ENCODE peak calls at places on chromosome 16, in four cellular contexts. J is astrocyte, P is stomach, X is transverse colon. Q is an unnamed sample.

GRCh38 chr16:85033153-85033552 is 5.6 kb downstream of the KIAA0513 start:
- DNase-seq in X (no peak), J (no peak), P (no peak), Q (no peak)

GRCh38 chr16:21116148-21116693 is 34.4 kb downstream of the DNAH3 start:
- DNase-seq in J (no peak), X (no peak), P (no peak), Q (no peak)

GRCh38 chr16:48608871-48609452 is 1.0 kb downstream of the N4BP1 start:
- DNase-seq in J (no peak), P (peak), X (no peak), Q (no peak)

GRCh38 chr16:977096-977701 is 4.4 kb upstream of the SOX8 start:
- DNase-seq in P (no peak), J (no peak), X (no peak), Q (no peak)

GRCh38 chr16:11526921-11527320 is 59.8 kb downstream of the LITAF start:
- DNase-seq in P (no peak), X (no peak), J (no peak), Q (no peak)

GRCh38 chr16:64920211-64920610 is 201.7 kb downstream of the CDH11 start:
- DNase-seq in J (peak), P (no peak), X (no peak), Q (no peak)

GRCh38 chr16:73560497-73560896 is 512.6 kb upstream of the ZFHX3 start:
- DNase-seq in P (no peak), J (no peak), X (no peak), Q (no peak)

GRCh38 chr16:30728904-30729672 is 19.1 kb upstream of the PHKG2 start:
- DNase-seq in X (peak), J (no peak), P (no peak), Q (no peak)

GRCh38 chr16:74253146-74253545 is 43.5 kb upstream of the PSMD7 start:
- DNase-seq in J (no peak), P (no peak), X (no peak), Q (no peak)

GRCh38 chr16:23948949-23949392 is 113.2 kb downstream of the PRKCB start:
- DNase-seq in J (no peak), P (peak), X (peak), Q (no peak)

GRCh38 chr16:24721830-24722238 is 7.6 kb upstream of the TNRC6A start:
- DNase-seq in P (no peak), J (peak), X (no peak), Q (no peak)

GRCh38 chr16:85984947-85985451 is 86.0 kb downstream of the IRF8 start:
- DNase-seq in X (peak), P (no peak), J (no peak), Q (peak)

GRCh38 chr16:78929798-78930197 is 670.7 kb downstream of the MAF start:
- DNase-seq in P (no peak), X (no peak), J (no peak), Q (no peak)

GRCh38 chr16:84182680-84183571 is 3.9 kb downstream of the TAF1C start:
- DNase-seq in J (no peak), P (no peak), X (no peak), Q (no peak)

GRCh38 chr16:22274916-22275315 is 22.3 kb upstream of the POLR3E start:
- DNase-seq in P (no peak), X (no peak), J (no peak), Q (no peak)

GRCh38 chr16:12229759-12230594 is 253.4 kb downstream of the SNX29 start:
- DNase-seq in P (no peak), X (no peak), J (peak), Q (no peak)

GRCh38 chr16:60241671-60242070 is 1507.6 kb upstream of the GOT2 start:
- DNase-seq in J (no peak), X (no peak), P (no peak), Q (no peak)

GRCh38 chr16:19152042-19152441 is 16.0 kb upstream of the SYT17 start:
- DNase-seq in P (no peak), X (no peak), J (no peak), Q (no peak)

GRCh38 chr16:56425439-56425832 is at the start of gene AMFR:
- DNase-seq in X (peak), J (peak), P (peak), Q (peak)

DNA sequence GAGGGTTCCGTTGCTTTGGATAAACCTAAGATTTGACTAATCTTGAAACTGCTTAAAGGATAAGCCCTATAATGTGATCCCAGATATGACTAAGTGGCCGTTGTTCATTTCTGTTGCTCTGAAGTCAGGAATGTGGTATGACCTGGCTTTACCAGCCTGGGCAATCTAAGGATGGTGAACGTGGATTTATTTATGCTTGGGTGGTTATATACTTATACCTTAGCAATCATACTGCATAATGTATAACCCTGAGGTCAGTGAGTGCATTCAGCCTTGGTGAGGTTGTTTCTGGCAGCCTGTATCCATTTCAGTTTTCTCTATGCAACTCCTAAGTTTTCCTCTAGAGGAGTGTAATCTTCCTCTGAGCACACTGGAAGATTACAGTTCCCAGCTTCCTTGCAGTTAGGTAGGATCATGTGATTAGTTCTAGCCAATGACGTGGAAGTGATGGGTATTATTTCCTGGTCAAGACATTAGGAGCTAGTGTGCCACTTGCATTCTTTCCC is 41.9 kb downstream of the FTO start:
- DNase-seq in J (peak), X (no peak), P (no peak), Q (no peak)
- TF ChIP-seq CTCF in J (peak), X (no peak), P (no peak), Q (no peak)

DNA sequence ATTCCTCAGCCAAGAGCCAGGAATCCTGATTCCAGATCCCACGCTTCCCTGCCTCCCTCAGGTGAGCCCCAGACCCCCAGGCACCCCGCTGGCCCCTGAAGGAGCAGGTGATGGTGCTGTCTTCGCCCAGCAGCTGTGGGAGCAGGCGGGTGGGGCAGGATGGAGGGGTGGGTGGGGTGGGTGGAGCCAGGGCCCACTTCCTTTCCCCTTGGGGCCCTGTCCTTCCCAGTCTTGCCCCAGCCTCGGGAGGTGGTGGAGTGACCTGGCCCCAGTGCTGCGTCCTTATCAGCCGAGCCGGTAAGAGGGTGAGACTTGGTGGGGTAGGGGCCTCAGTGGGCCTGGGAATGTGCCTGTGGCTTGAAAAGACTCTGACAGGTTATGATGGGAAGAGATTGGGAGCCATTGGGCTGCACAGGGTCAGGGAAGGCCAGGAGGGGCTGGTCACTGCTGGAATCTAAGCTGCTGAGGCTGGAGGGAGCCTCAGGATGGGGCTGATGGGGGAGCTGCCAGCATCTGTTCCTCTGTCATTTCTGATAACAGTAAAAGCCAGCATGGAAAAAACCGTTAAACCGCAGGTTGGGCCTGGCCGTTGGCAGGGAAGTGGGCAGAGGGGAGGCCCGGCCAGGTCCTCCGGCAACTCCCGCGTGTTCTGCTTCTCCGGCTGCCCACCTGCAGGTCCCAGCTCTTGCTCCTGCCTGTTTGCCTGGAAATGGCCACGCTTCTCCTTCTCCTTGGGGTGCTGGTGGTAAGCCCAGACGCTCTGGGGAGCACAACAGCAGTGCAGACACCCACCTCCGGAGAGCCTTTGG is at the start of gene SPN:
- DNase-seq in J (no peak), P (no peak), X (peak), Q (peak)
- H3K4me3 ChIP-seq in J (no peak), P (peak), X (peak), Q (peak)

GRCh38 chr16:88536971-88537751 is 33.0 kb upstream of the ZC3H18 start:
- DNase-seq in J (no peak), P (no peak), X (no peak), Q (no peak)
- TF ChIP-seq CTCF in J (no peak), P (no peak), X (no peak), Q (no peak)

GRCh38 chr16:58126451-58126968 is 2.7 kb downstream of the CFAP20 start:
- DNase-seq in J (no peak), X (no peak), P (no peak), Q (no peak)

GRCh38 chr16:58127634-58128033 is 1.5 kb downstream of the CFAP20 start:
- DNase-seq in P (no peak), X (no peak), J (no peak), Q (no peak)

GRCh38 chr16:58125781-58126335 is 3.3 kb downstream of the CFAP20 start:
- DNase-seq in J (no peak), X (no peak), P (no peak), Q (no peak)

GRCh38 chr16:58128181-58128631 is 975 bp downstream of the CFAP20 start:
- DNase-seq in J (no peak), X (no peak), P (no peak), Q (no peak)

GRCh38 chr16:58127033-58127556 is 2.1 kb downstream of the CFAP20 start:
- DNase-seq in J (peak), P (no peak), X (no peak), Q (no peak)
- H3K4me3 ChIP-seq in J (peak), P (peak), X (peak), Q (peak)

GRCh38 chr16:67562526-67562917 is at the start of gene CTCF:
- DNase-seq in X (peak), J (peak), P (peak), Q (peak)
- TF ChIP-seq CTCF in X (peak), J (no peak), P (no peak), Q (peak)

GRCh38 chr16:55411231-55411630 is 67.8 kb upstream of the MMP2 start:
- DNase-seq in P (no peak), J (no peak), X (no peak), Q (no peak)

GRCh38 chr16:55406651-55407050 is 72.3 kb upstream of the MMP2 start:
- DNase-seq in J (no peak), X (no peak), P (no peak), Q (no peak)

GRCh38 chr16:55403464-55403863 is 75.5 kb upstream of the MMP2 start:
- DNase-seq in J (no peak), P (no peak), X (no peak), Q (no peak)

GRCh38 chr16:55408656-55409055 is 70.3 kb upstream of the MMP2 start:
- DNase-seq in J (no peak), X (no peak), P (no peak), Q (no peak)
- H3K4me3 ChIP-seq in J (no peak), X (no peak), P (no peak), Q (no peak)

DNA sequence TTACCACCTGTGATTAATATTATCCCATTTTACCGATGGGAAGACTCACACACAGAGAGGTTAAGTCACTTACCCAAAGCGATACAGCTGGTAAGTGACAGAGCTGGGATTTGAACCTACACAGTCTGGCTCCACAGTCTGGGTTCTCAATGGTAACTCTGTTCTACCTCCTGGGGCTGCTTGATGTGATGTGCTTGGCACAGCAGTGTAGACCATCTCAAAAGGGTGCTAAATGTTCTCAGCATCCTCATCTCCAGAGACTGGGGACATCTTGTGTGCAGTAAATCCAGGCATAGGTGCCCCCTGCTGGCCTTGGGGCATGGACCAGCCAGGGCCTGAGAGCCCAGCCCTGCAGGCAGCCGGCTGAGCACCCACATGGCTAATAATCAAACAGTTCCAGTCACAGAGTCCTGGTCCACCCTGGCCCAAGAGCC is 15.4 kb upstream of the KATNB1 start:
- DNase-seq in J (peak), X (peak), P (peak), Q (no peak)
- TF ChIP-seq CTCF in J (peak), X (peak), P (peak), Q (peak)

DNA sequence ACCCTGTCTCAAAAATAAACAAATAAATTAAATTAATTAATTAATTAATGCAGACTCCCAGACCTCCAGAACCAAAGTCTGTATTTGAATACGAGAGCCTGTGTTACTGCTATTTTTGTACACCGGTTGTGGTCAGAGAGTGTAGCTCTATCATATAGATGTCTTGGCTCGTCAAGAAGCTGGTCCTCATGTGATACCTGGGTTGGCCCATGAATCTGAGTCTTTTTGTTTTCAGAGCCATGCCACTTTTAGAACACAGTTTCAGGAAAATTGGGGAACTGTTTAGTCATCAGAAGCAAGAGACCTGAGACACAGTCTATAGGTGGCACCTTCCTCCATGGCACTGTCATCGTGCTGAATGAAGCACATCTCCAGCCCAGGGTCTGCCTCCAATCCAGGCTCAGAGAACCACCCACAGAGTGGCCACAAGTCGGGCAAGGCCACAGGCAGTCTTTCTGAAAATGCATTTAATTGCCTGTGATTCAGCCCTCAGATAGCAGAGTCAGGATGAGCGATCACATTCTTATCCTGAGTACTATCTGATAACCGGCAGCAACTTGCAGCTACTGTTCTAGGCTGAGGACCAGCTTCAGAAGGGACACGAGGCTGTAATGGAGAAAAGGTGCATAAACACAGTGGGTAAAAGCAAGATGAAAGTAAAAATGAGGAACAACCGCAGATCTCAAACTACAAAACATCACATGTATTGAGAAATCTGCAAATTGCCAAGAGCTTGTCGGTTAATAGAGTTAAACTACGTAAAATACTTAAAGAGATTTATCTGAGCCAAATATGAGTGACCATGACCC is 14.2 kb upstream of the HAPSTR1 start:
- DNase-seq in J (peak), P (no peak), X (no peak), Q (no peak)
- H3K4me3 ChIP-seq in J (no peak), P (no peak), X (no peak), Q (no peak)

DNA sequence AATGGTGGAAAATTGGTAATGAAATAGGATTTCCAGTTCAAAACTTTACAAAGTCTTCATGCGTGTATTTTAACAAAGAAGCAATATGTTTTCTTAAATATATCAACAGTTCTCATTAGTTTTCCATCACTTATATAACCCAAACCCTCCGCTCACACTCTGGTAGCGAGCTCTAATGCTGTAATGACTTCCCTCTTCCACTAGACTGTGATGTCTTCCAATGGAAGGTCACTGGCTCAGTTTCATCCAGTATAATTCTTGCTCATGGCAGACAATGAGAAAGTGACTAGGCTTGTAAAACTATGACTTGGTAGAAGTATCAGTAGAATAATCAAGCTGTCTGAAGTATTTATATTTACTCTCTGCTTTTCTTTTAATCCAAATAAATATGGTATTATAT is 32.8 kb downstream of the NETO2 start:
- DNase-seq in X (no peak), J (no peak), P (no peak), Q (no peak)
- TF ChIP-seq CTCF in X (no peak), J (no peak), P (no peak), Q (no peak)

GRCh38 chr16:29664133-29664912 is 1.3 kb downstream of the SPN start:
- DNase-seq in P (no peak), X (peak), J (no peak), Q (peak)

GRCh38 chr16:29665294-29666077 is 2.4 kb downstream of the SPN start:
- DNase-seq in J (no peak), P (no peak), X (no peak), Q (no peak)

GRCh38 chr16:29662000-29662728 is 883 bp upstream of the SPN start:
- DNase-seq in X (no peak), J (no peak), P (no peak), Q (no peak)

GRCh38 chr16:29663829-29664132 is 734 bp downstream of the SPN start:
- DNase-seq in X (no peak), P (no peak), J (no peak), Q (no peak)

GRCh38 chr16:29662729-29663019 is 373 bp upstream of the SPN start:
- DNase-seq in J (no peak), X (peak), P (peak), Q (peak)
- H3K4me3 ChIP-seq in J (no peak), X (peak), P (peak), Q (peak)